ENCODE peak calls at places on chromosomes 5 and 9, in six cellular contexts. H, P, N, E, V and B are unnamed samples.

GRCh38 chr5:173833200-173833599 is 54.9 kb upstream of the CPEB4 start:
- DNase-seq in H (no peak), P (no peak), N (no peak), E (no peak), V (no peak), B (no peak)

GRCh38 chr5:123163225-123163876 is 74.3 kb downstream of the PRDM6 start:
- DNase-seq in H (no peak), P (no peak), N (no peak), E (no peak), V (no peak), B (no peak)

GRCh38 chr5:71706906-71707305 is 12.2 kb upstream of the CARTPT start:
- DNase-seq in H (no peak), P (no peak), N (no peak), E (no peak), V (no peak), B (no peak)

GRCh38 chr5:131230406-131230805 is 33.4 kb upstream of the CDC42SE2 start:
- DNase-seq in H (no peak), P (no peak), N (no peak), E (no peak), V (no peak), B (no peak)

GRCh38 chr9:98848450-98849149 is 41.1 kb downstream of the GALNT12 start:
- DNase-seq in H (peak; percentile 94), P (peak; percentile 98), N (peak; percentile 93), E (peak; percentile 82), V (peak; percentile 86), B (peak; percentile 89)

GRCh38 chr9:94002316-94003140 is 47.4 kb upstream of the BARX1 start:
- DNase-seq in H (no peak), P (peak; percentile 50), N (peak; percentile 56), E (no peak), V (no peak), B (no peak)

GRCh38 chr5:6220346-6221088 is 157.8 kb downstream of the MED10 start:
- DNase-seq in H (no peak), P (no peak), N (no peak), E (no peak), V (no peak), B (no peak)

GRCh38 chr9:99823392-99824377 is 2.0 kb downstream of the NR4A3 start:
- DNase-seq in H (peak; percentile 64), P (peak; percentile 47), N (peak; percentile 51), E (no peak), V (peak; percentile 31), B (peak; percentile 47)

GRCh38 chr5:147613359-147613758 is 103.5 kb upstream of the DPYSL3 start:
- DNase-seq in H (no peak), P (peak; percentile 49), N (no peak), E (no peak), V (no peak), B (no peak)

GRCh38 chr9:113011911-113012381 is at the start of gene ZNF883:
- DNase-seq in H (peak; percentile 65), P (peak; percentile 55), N (peak; percentile 30), E (no peak), V (peak; percentile 42), B (peak; percentile 59)

GRCh38 chr9:111632051-111632450 is 917 bp downstream of the DNAJC25 start:
- DNase-seq in H (no peak), P (no peak), N (no peak), E (no peak), V (no peak), B (no peak)

GRCh38 chr9:73753171-73753570 is 601.5 kb downstream of the ANXA1 start:
- DNase-seq in H (no peak), P (no peak), N (no peak), E (no peak), V (no peak), B (no peak)

GRCh38 chr9:133838859-133839507 is 100.8 kb upstream of the SARDH start:
- DNase-seq in H (no peak), P (no peak), N (no peak), E (no peak), V (no peak), B (no peak)

GRCh38 chr9:137589441-137590122 is 730 bp downstream of the ZMYND19 start:
- DNase-seq in H (no peak), P (no peak), N (no peak), E (no peak), V (no peak), B (peak; percentile 66)

GRCh38 chr5:147176422-147176821 is 58.4 kb upstream of the STK32A start:
- DNase-seq in H (no peak), P (no peak), N (no peak), E (no peak), V (no peak), B (no peak)

GRCh38 chr5:179139111-179139935 is 79.2 kb downstream of the ZNF354C start:
- DNase-seq in H (peak; percentile 34), P (no peak), N (no peak), E (no peak), V (no peak), B (peak; percentile 42)

GRCh38 chr9:128721487-128722010 is 2.4 kb downstream of the ZDHHC12 start:
- DNase-seq in H (no peak), P (no peak), N (no peak), E (no peak), V (no peak), B (no peak)

GRCh38 chr5:123997354-123998215 is 485.6 kb downstream of the CSNK1G3 start:
- DNase-seq in H (no peak), P (peak; percentile 40), N (no peak), E (no peak), V (no peak), B (no peak)

GRCh38 chr5:36017622-36018021 is 26.4 kb upstream of the UGT3A1 start:
- DNase-seq in H (no peak), P (no peak), N (no peak), E (no peak), V (no peak), B (no peak)

GRCh38 chr9:128654481-128654880 is 2.2 kb downstream of the DYNC2I2 start:
- DNase-seq in H (no peak), P (no peak), N (no peak), E (no peak), V (no peak), B (no peak)

GRCh38 chr9:106846847-106847246 is 16.1 kb upstream of the ZNF462 start:
- DNase-seq in H (no peak), P (peak; percentile 34), N (no peak), E (no peak), V (no peak), B (no peak)

GRCh38 chr5:7418276-7418675 is 22.3 kb downstream of the ADCY2 start:
- DNase-seq in H (no peak), P (no peak), N (no peak), E (peak; percentile 76), V (no peak), B (no peak)

GRCh38 chr5:5135957-5136676 is 4.0 kb upstream of the ADAMTS16 start:
- DNase-seq in H (no peak), P (peak; percentile 1), N (no peak), E (no peak), V (no peak), B (no peak)

GRCh38 chr9:126822278-126822677 is 17.4 kb downstream of the ZBTB43 start:
- DNase-seq in H (no peak), P (no peak), N (no peak), E (no peak), V (no peak), B (no peak)
- H3K27ac ChIP-seq in H (no peak overlapping the region), P (no peak overlapping the region), N (no peak overlapping the region), E (peak overlapping the region; percentile 49), V (no peak overlapping the region), B (no peak overlapping the region)

DNA sequence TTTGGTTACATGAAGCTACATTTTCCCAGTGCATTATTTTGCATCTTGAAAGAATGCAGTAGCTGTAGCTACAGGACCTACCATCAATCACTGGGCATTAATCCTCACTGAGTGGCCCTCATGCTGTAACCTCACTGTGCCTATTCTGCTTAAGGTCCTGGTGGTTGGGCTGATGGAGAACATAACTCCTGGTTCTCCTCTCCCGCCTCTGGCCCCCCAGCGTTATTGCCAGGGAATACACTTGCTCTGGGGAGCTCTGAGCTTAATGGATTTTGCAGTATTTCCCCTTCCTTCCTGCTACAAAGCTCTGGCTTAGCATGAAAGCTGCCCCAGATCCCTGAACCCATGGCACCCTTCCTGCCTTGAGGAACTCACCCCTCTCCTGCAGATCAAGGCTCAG is 111.6 kb upstream of the EQTN start:
- DNase-seq in H (no peak), P (no peak), N (no peak), E (no peak), V (no peak), B (no peak)
- H3K27ac ChIP-seq in H (no peak overlapping the region), P (no peak overlapping the region), N (no peak overlapping the region), E (no peak overlapping the region), V (no peak overlapping the region), B (no peak overlapping the region)

DNA sequence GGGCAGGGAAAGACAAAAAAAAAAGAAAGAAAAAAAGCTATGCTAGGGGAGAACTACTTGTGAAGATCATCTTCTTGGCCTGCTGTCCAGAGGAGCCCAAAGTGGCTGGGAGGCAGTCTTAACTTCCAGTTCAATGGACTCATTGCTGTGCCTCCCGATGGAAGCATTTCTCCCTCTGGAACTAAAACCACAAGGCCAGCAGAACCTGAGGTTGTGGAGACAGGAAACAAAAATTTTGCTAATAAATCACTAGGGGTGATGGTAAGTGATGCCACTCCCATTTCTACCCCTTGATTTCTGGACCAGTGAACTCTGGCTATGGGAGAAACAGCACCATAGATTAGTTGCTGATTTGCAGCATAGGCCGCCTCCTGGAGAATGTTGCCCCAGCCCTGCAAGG is 123.4 kb upstream of the NFIL3 start:
- DNase-seq in H (no peak), P (no peak), N (no peak), E (no peak), V (no peak), B (no peak)
- H3K27ac ChIP-seq in H (peak overlapping the region; percentile 25), P (no peak overlapping the region), N (no peak overlapping the region), E (no peak overlapping the region), V (no peak overlapping the region), B (no peak overlapping the region)

GRCh38 chr5:168186289-168187074 is 105.0 kb upstream of the WWC1 start:
- DNase-seq in H (no peak), P (no peak), N (no peak), E (no peak), V (no peak), B (no peak)
- H3K27ac ChIP-seq in H (no peak overlapping the region), P (no peak overlapping the region), N (no peak overlapping the region), E (no peak overlapping the region), V (peak overlapping the region; percentile 40), B (no peak overlapping the region)

DNA sequence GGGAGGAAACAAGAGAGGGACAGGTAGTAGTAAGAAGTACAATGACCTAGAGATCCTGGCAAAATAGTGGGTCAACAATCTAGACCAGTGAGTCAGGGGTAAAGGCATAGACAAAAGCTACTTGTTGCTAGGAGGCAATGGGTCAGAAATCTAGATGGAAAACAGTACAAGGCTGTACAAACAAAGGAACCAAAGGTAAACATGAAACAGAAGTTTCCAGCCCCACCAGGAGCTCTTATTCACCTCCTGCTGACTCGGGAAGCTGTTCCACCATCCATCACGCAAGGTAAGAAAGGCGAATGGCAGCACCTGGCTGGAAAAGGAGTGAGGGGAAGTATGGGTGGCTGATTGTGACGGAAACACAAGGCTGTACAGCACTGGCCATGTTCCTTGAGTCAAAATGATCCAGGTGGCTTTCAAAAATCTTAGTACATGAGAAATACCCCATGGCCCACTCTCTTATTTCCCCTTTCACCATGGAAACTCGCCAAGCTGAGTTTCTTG is 70.5 kb upstream of the RAI14 start:
- DNase-seq in H (no peak), P (peak; percentile 77), N (peak; percentile 61), E (no peak), V (no peak), B (no peak)
- H3K27ac ChIP-seq in H (no peak overlapping the region), P (peak overlapping the region; percentile 99), N (peak overlapping the region; percentile 74), E (no peak overlapping the region), V (no peak overlapping the region), B (peak overlapping the region; percentile 40)

GRCh38 chr9:123469231-123469630 is 113.2 kb downstream of the CRB2 start:
- DNase-seq in H (no peak), P (no peak), N (no peak), E (no peak), V (no peak), B (no peak)
- H3K27ac ChIP-seq in H (no peak overlapping the region), P (no peak overlapping the region), N (no peak overlapping the region), E (no peak overlapping the region), V (no peak overlapping the region), B (no peak overlapping the region)